ENCODE peak calls at places on chromosomes 11 and 22, in four cellular contexts. One of them, this sample, is unnamed.

GRCh38 chr22:42800731-42801536 is 56.1 kb downstream of the ARFGAP3 start:
- DNase-seq in CD8-positive, alpha-beta T cell: no peak
- DNase-seq in MV-4-11: no peak
- DNase-seq in CD4-positive, CD25-positive, alpha-beta regulatory T cell: no peak
- DNase-seq in this sample: no peak

GRCh38 chr11:69474736-69475135 is 6.7 kb upstream of the LINC01488 start:
- DNase-seq in CD8-positive, alpha-beta T cell: no peak
- DNase-seq in MV-4-11: no peak
- DNase-seq in CD4-positive, CD25-positive, alpha-beta regulatory T cell: no peak
- DNase-seq in this sample: no peak

GRCh38 chr22:32676196-32676595 is 125.3 kb upstream of the TIMP3 start:
- DNase-seq in CD8-positive, alpha-beta T cell: no peak
- DNase-seq in MV-4-11: no peak
- DNase-seq in CD4-positive, CD25-positive, alpha-beta regulatory T cell: no peak
- DNase-seq in this sample: no peak

GRCh38 chr11:132771746-132772145 is 760.6 kb downstream of the OPCML start:
- DNase-seq in CD8-positive, alpha-beta T cell: no peak
- DNase-seq in MV-4-11: no peak
- DNase-seq in CD4-positive, CD25-positive, alpha-beta regulatory T cell: no peak
- DNase-seq in this sample: no peak

GRCh38 chr11:112880454-112880853 is 80.8 kb upstream of the NCAM1 start:
- DNase-seq in CD8-positive, alpha-beta T cell: no peak
- DNase-seq in MV-4-11: no peak
- DNase-seq in CD4-positive, CD25-positive, alpha-beta regulatory T cell: no peak
- DNase-seq in this sample: peak; percentile 69

GRCh38 chr22:19966908-19967750 is 25.5 kb upstream of the TXNRD2 start:
- DNase-seq in CD8-positive, alpha-beta T cell: no peak
- DNase-seq in MV-4-11: no peak
- DNase-seq in CD4-positive, CD25-positive, alpha-beta regulatory T cell: no peak
- DNase-seq in this sample: no peak

GRCh38 chr22:43066844-43067385 is 22.3 kb downstream of the TTLL1 start:
- DNase-seq in CD8-positive, alpha-beta T cell: no peak
- DNase-seq in MV-4-11: no peak
- DNase-seq in CD4-positive, CD25-positive, alpha-beta regulatory T cell: no peak
- DNase-seq in this sample: no peak

GRCh38 chr11:66641834-66642233 is 3.3 kb downstream of the RBM4 start:
- DNase-seq in CD8-positive, alpha-beta T cell: no peak
- DNase-seq in MV-4-11: no peak
- DNase-seq in CD4-positive, CD25-positive, alpha-beta regulatory T cell: no peak
- DNase-seq in this sample: no peak

GRCh38 chr11:124736738-124737137 is 3.0 kb upstream of the NRGN start:
- DNase-seq in CD8-positive, alpha-beta T cell: no peak
- DNase-seq in MV-4-11: peak; percentile 80
- DNase-seq in CD4-positive, CD25-positive, alpha-beta regulatory T cell: no peak
- DNase-seq in this sample: no peak

GRCh38 chr11:119795231-119795630 is 66.2 kb upstream of the NECTIN1 start:
- DNase-seq in CD8-positive, alpha-beta T cell: no peak
- DNase-seq in MV-4-11: no peak
- DNase-seq in CD4-positive, CD25-positive, alpha-beta regulatory T cell: no peak
- DNase-seq in this sample: no peak

GRCh38 chr22:30648825-30649224 is 13.2 kb downstream of the SLC35E4 start:
- DNase-seq in CD8-positive, alpha-beta T cell: no peak
- DNase-seq in MV-4-11: no peak
- DNase-seq in CD4-positive, CD25-positive, alpha-beta regulatory T cell: no peak
- DNase-seq in this sample: no peak

GRCh38 chr11:79081441-79082124 is 359.2 kb downstream of the TENM4 start:
- DNase-seq in CD8-positive, alpha-beta T cell: no peak
- DNase-seq in MV-4-11: peak; percentile 9
- DNase-seq in CD4-positive, CD25-positive, alpha-beta regulatory T cell: no peak
- DNase-seq in this sample: no peak

GRCh38 chr11:94885133-94885532 is 88.2 kb downstream of the CWC15 start:
- DNase-seq in CD8-positive, alpha-beta T cell: no peak
- DNase-seq in MV-4-11: no peak
- DNase-seq in CD4-positive, CD25-positive, alpha-beta regulatory T cell: no peak
- DNase-seq in this sample: no peak

GRCh38 chr22:37414288-37414687 is 13.0 kb downstream of the ELFN2 start:
- DNase-seq in CD8-positive, alpha-beta T cell: no peak
- DNase-seq in MV-4-11: no peak
- DNase-seq in CD4-positive, CD25-positive, alpha-beta regulatory T cell: no peak
- DNase-seq in this sample: no peak

GRCh38 chr22:37259540-37260029 is 15.5 kb upstream of the RAC2 start:
- DNase-seq in CD8-positive, alpha-beta T cell: no peak
- DNase-seq in MV-4-11: peak; percentile 47
- DNase-seq in CD4-positive, CD25-positive, alpha-beta regulatory T cell: no peak
- DNase-seq in this sample: no peak

GRCh38 chr11:116132273-116132978 is 628.2 kb upstream of the CADM1 start:
- DNase-seq in CD8-positive, alpha-beta T cell: no peak
- DNase-seq in MV-4-11: no peak
- DNase-seq in CD4-positive, CD25-positive, alpha-beta regulatory T cell: no peak
- DNase-seq in this sample: no peak

GRCh38 chr11:9624448-9624847 is 39.4 kb upstream of the SWAP70 start:
- DNase-seq in CD8-positive, alpha-beta T cell: no peak
- DNase-seq in MV-4-11: no peak
- DNase-seq in CD4-positive, CD25-positive, alpha-beta regulatory T cell: no peak
- DNase-seq in this sample: no peak

GRCh38 chr11:93844568-93844967 is 5.8 kb downstream of the VSTM5 start:
- DNase-seq in CD8-positive, alpha-beta T cell: no peak
- DNase-seq in MV-4-11: no peak
- DNase-seq in CD4-positive, CD25-positive, alpha-beta regulatory T cell: no peak
- DNase-seq in this sample: no peak

GRCh38 chr11:12126352-12127019 is 16.1 kb downstream of the MICAL2 start:
- DNase-seq in CD8-positive, alpha-beta T cell: no peak
- DNase-seq in MV-4-11: peak; percentile 92
- DNase-seq in CD4-positive, CD25-positive, alpha-beta regulatory T cell: no peak
- DNase-seq in this sample: no peak

GRCh38 chr22:35348703-35349102 is 32.2 kb upstream of the HMOX1 start:
- DNase-seq in CD8-positive, alpha-beta T cell: no peak
- DNase-seq in MV-4-11: no peak
- DNase-seq in CD4-positive, CD25-positive, alpha-beta regulatory T cell: no peak
- DNase-seq in this sample: no peak

GRCh38 chr22:19195796-19196731 is 17.5 kb upstream of the SLC25A1 start:
- DNase-seq in CD8-positive, alpha-beta T cell: no peak
- DNase-seq in MV-4-11: no peak
- DNase-seq in CD4-positive, CD25-positive, alpha-beta regulatory T cell: no peak
- DNase-seq in this sample: no peak

GRCh38 chr11:124276081-124276480 is 19.9 kb downstream of the OR8G5 start:
- DNase-seq in CD8-positive, alpha-beta T cell: no peak
- DNase-seq in MV-4-11: peak; percentile 34
- DNase-seq in CD4-positive, CD25-positive, alpha-beta regulatory T cell: no peak
- DNase-seq in this sample: peak; percentile 19

GRCh38 chr11:85988780-85989179 is 80.1 kb downstream of the PICALM start:
- DNase-seq in CD8-positive, alpha-beta T cell: no peak
- DNase-seq in MV-4-11: no peak
- DNase-seq in CD4-positive, CD25-positive, alpha-beta regulatory T cell: no peak
- DNase-seq in this sample: no peak

GRCh38 chr22:32204856-32205722 is at the start of gene RFPL2:
- DNase-seq in CD8-positive, alpha-beta T cell: no peak
- DNase-seq in MV-4-11: peak; percentile 36
- DNase-seq in CD4-positive, CD25-positive, alpha-beta regulatory T cell: peak; percentile 41
- DNase-seq in this sample: peak; percentile 25

GRCh38 chr22:44828193-44828592 is 75.8 kb downstream of the ARHGAP8 start:
- DNase-seq in CD8-positive, alpha-beta T cell: no peak
- DNase-seq in MV-4-11: no peak
- DNase-seq in CD4-positive, CD25-positive, alpha-beta regulatory T cell: no peak
- DNase-seq in this sample: peak; percentile 12

GRCh38 chr11:125215205-125215565 is 50.6 kb downstream of the PKNOX2 start:
- DNase-seq in CD8-positive, alpha-beta T cell: no peak
- DNase-seq in MV-4-11: no peak
- DNase-seq in CD4-positive, CD25-positive, alpha-beta regulatory T cell: no peak
- DNase-seq in this sample: no peak

GRCh38 chr11:57641426-57641825 is 8.3 kb downstream of the YPEL4 start:
- DNase-seq in CD8-positive, alpha-beta T cell: no peak
- DNase-seq in MV-4-11: peak; percentile 51
- DNase-seq in CD4-positive, CD25-positive, alpha-beta regulatory T cell: peak; percentile 36
- DNase-seq in this sample: no peak

GRCh38 chr11:57240007-57240406 is 3.0 kb upstream of the APLNR start:
- DNase-seq in CD8-positive, alpha-beta T cell: no peak
- DNase-seq in MV-4-11: no peak
- DNase-seq in CD4-positive, CD25-positive, alpha-beta regulatory T cell: no peak
- DNase-seq in this sample: no peak

GRCh38 chr11:75430692-75431532 is 2.1 kb downstream of the KLHL35 start:
- DNase-seq in CD8-positive, alpha-beta T cell: no peak
- DNase-seq in MV-4-11: no peak
- DNase-seq in CD4-positive, CD25-positive, alpha-beta regulatory T cell: no peak
- DNase-seq in this sample: no peak

GRCh38 chr11:95569207-95569606 is 220.4 kb downstream of the FAM76B start:
- DNase-seq in CD8-positive, alpha-beta T cell: no peak
- DNase-seq in MV-4-11: no peak
- DNase-seq in CD4-positive, CD25-positive, alpha-beta regulatory T cell: no peak
- DNase-seq in this sample: no peak

GRCh38 chr22:17559188-17559587 is 4.1 kb upstream of the SLC25A18 start:
- DNase-seq in CD8-positive, alpha-beta T cell: no peak
- DNase-seq in MV-4-11: no peak
- DNase-seq in CD4-positive, CD25-positive, alpha-beta regulatory T cell: no peak
- DNase-seq in this sample: no peak

GRCh38 chr11:133929401-133930052 is 27.2 kb downstream of the IGSF9B start:
- DNase-seq in CD8-positive, alpha-beta T cell: no peak
- DNase-seq in MV-4-11: no peak
- DNase-seq in CD4-positive, CD25-positive, alpha-beta regulatory T cell: no peak
- DNase-seq in this sample: no peak

GRCh38 chr11:111539426-111540113 is 950 bp upstream of the LAYN start:
- DNase-seq in CD8-positive, alpha-beta T cell: peak; percentile 56
- DNase-seq in MV-4-11: no peak
- DNase-seq in CD4-positive, CD25-positive, alpha-beta regulatory T cell: peak; percentile 55
- DNase-seq in this sample: peak; percentile 21

GRCh38 chr11:87266751-87267150 is 229.0 kb downstream of the TMEM135 start:
- DNase-seq in CD8-positive, alpha-beta T cell: no peak
- DNase-seq in MV-4-11: no peak
- DNase-seq in CD4-positive, CD25-positive, alpha-beta regulatory T cell: no peak
- DNase-seq in this sample: no peak

GRCh38 chr22:25837288-25837900 is 95.4 kb downstream of the MYO18B start:
- DNase-seq in CD8-positive, alpha-beta T cell: no peak
- DNase-seq in MV-4-11: no peak
- DNase-seq in CD4-positive, CD25-positive, alpha-beta regulatory T cell: no peak
- DNase-seq in this sample: no peak

GRCh38 chr11:106415510-106415909 is 338.0 kb downstream of the AASDHPPT start:
- DNase-seq in CD8-positive, alpha-beta T cell: no peak
- DNase-seq in MV-4-11: no peak
- DNase-seq in CD4-positive, CD25-positive, alpha-beta regulatory T cell: no peak
- DNase-seq in this sample: no peak

GRCh38 chr11:79352304-79352703 is 88.5 kb downstream of the TENM4 start:
- DNase-seq in CD8-positive, alpha-beta T cell: no peak
- DNase-seq in MV-4-11: no peak
- DNase-seq in CD4-positive, CD25-positive, alpha-beta regulatory T cell: no peak
- DNase-seq in this sample: no peak